ENCODE peak calls at places on chromosomes 13 and 19, in eight cellular contexts. C is thyroid gland; G is ascending aorta; S is omental fat pad; N is EL; P is C1 segment of cervical spinal cord; H is pancreas; Y is stimulated activated CD8-positive, alpha-beta memory T cell treated with anti-CD3 and anti-CD28 coated beads, Interleukin-7, amount 100 ng/mL, for 1 hour. V is an unnamed sample.

GRCh38 chr13:114161644-114162532 is 17.2 kb upstream of the CFAP97D2 start:
- DNase-seq in C (no peak), G (no peak), S (peak), N (peak), P (peak), H (no peak), Y (no peak), V (peak)

GRCh38 chr19:45863840-45864628 is at the start of gene FOXA3:
- DNase-seq in C (no peak), G (no peak), S (no peak), N (peak), P (peak), H (peak), Y (no peak), V (peak)

GRCh38 chr13:46630419-46631183 is 77.6 kb downstream of the LRCH1 start:
- DNase-seq in C (no peak), G (no peak), S (no peak), N (no peak), P (no peak), H (no peak), Y (no peak), V (no peak)

GRCh38 chr13:26831336-26831908 is 70.8 kb upstream of the GPR12 start:
- DNase-seq in C (no peak), G (no peak), S (no peak), N (no peak), P (no peak), H (no peak), Y (no peak), V (no peak)

GRCh38 chr19:362683-363082 is 18.1 kb upstream of the MIER2 start:
- DNase-seq in C (no peak), G (no peak), S (no peak), N (no peak), P (no peak), H (no peak), Y (no peak), V (no peak)

GRCh38 chr19:4969772-4970531 is 1.0 kb downstream of the KDM4B start:
- DNase-seq in C (no peak), G (no peak), S (no peak), N (peak), P (peak), H (no peak), Y (no peak), V (no peak)

GRCh38 chr19:49335071-49335783 is at the start of gene CD37:
- DNase-seq in C (no peak), G (no peak), S (no peak), N (no peak), P (peak), H (no peak), Y (peak), V (no peak)

GRCh38 chr13:75357576-75358295 is 124.2 kb downstream of the TBC1D4 start:
- DNase-seq in C (peak), G (no peak), S (no peak), N (peak), P (no peak), H (no peak), Y (peak), V (peak)

GRCh38 chr19:35856546-35857149 is at the start of gene KIRREL2:
- DNase-seq in C (no peak), G (no peak), S (no peak), N (no peak), P (no peak), H (peak), Y (no peak), V (no peak)

GRCh38 chr19:7822910-7823515 is 7.0 kb upstream of the EVI5L start:
- DNase-seq in C (no peak), G (no peak), S (no peak), N (no peak), P (no peak), H (no peak), Y (no peak), V (no peak)

GRCh38 chr19:3503036-3503572 is 2.6 kb upstream of the DOHH start:
- DNase-seq in C (no peak), G (no peak), S (no peak), N (no peak), P (no peak), H (no peak), Y (no peak), V (peak)

GRCh38 chr19:5973867-5974635 is 3.9 kb downstream of the RANBP3 start:
- DNase-seq in C (no peak), G (no peak), S (no peak), N (no peak), P (no peak), H (no peak), Y (no peak), V (no peak)

GRCh38 chr13:57640582-57640981 is 9.0 kb downstream of the PCDH17 start:
- DNase-seq in C (no peak), G (no peak), S (no peak), N (no peak), P (no peak), H (no peak), Y (no peak), V (no peak)